ENCODE peak calls at places on chromosome 15, in five cellular contexts. U is WTC11, C is T follicular helper cell, T is EH, R is astrocyte. J is an unnamed sample.

GRCh38 chr15:29920515-29920914 is 98.2 kb upstream of the TJP1 start:
- DNase-seq in U (no peak), C (no peak), T (no peak), R (peak), J (no peak)

GRCh38 chr15:47715402-47715801 is 1.9 kb upstream of the SEMA6D start:
- DNase-seq in U (no peak), C (no peak), T (no peak), R (no peak), J (no peak)

GRCh38 chr15:89349212-89349558 is 14.6 kb upstream of the POLG start:
- DNase-seq in U (no peak), C (no peak), T (no peak), R (no peak), J (no peak)

GRCh38 chr15:41105348-41106334 is 10.4 kb downstream of the INO80 start:
- DNase-seq in U (no peak), C (no peak), T (no peak), R (no peak), J (no peak)

GRCh38 chr15:74022706-74023470 is 28.4 kb downstream of the PML start:
- DNase-seq in U (no peak), C (no peak), T (no peak), R (no peak), J (no peak)

GRCh38 chr15:101258238-101259144 is 6.6 kb upstream of the CHSY1 start:
- DNase-seq in U (peak), C (no peak), T (peak), R (peak), J (no peak)

GRCh38 chr15:50883903-50884302 is 24.6 kb upstream of the AP4E1 start:
- DNase-seq in U (no peak), C (no peak), T (peak), R (peak), J (no peak)

GRCh38 chr15:96325579-96326331 is 4.7 kb upstream of the NR2F2 start:
- DNase-seq in U (no peak), C (no peak), T (peak), R (peak), J (no peak)

GRCh38 chr15:59116141-59116540 is 11.2 kb downstream of the CCNB2 start:
- DNase-seq in U (no peak), C (no peak), T (peak), R (peak), J (no peak)

GRCh38 chr15:28021281-28022039 is 77.7 kb downstream of the OCA2 start:
- DNase-seq in U (peak), C (no peak), T (peak), R (peak), J (peak)

GRCh38 chr15:89090791-89091666 is 2.8 kb downstream of the ABHD2 start:
- DNase-seq in U (no peak), C (peak), T (peak), R (peak), J (no peak)

GRCh38 chr15:85312925-85313324 is 67.5 kb upstream of the AKAP13 start:
- DNase-seq in U (no peak), C (no peak), T (peak), R (no peak), J (no peak)

GRCh38 chr15:99704444-99704838 is 28.8 kb downstream of the LYSMD4 start:
- DNase-seq in U (no peak), C (no peak), T (peak), R (peak), J (peak)

GRCh38 chr15:80264031-80264430 is 12.0 kb upstream of the CTXND1 start:
- DNase-seq in U (no peak), C (no peak), T (peak), R (peak), J (no peak)

GRCh38 chr15:44501768-44502366 is 35.1 kb upstream of the EIF3J start:
- DNase-seq in U (no peak), C (no peak), T (peak), R (peak), J (peak)

GRCh38 chr15:57541805-57542504 is 49.7 kb upstream of the MYZAP start:
- DNase-seq in U (peak), C (no peak), T (peak), R (peak), J (no peak)

GRCh38 chr15:41894791-41895463 is 1.1 kb upstream of the SPTBN5 start:
- DNase-seq in U (no peak), C (peak), T (peak), R (peak), J (no peak)

GRCh38 chr15:45399381-45400212 is 21.3 kb upstream of the GATM start:
- DNase-seq in U (no peak), C (no peak), T (peak), R (peak), J (no peak)

GRCh38 chr15:63593705-63594671 is 3.2 kb upstream of the FBXL22 start:
- DNase-seq in U (no peak), C (no peak), T (no peak), R (no peak), J (no peak)

GRCh38 chr15:43258781-43259180 is 7.9 kb downstream of the TGM5 start:
- DNase-seq in U (no peak), C (no peak), T (no peak), R (no peak), J (no peak)

GRCh38 chr15:36449662-36450145 is 129.7 kb upstream of the CDIN1 start:
- DNase-seq in U (no peak), C (no peak), T (no peak), R (no peak), J (no peak)

GRCh38 chr15:92749172-92749571 is 93.6 kb upstream of the FAM174B start:
- DNase-seq in U (no peak), C (no peak), T (no peak), R (no peak), J (no peak)

GRCh38 chr15:87354661-87355410 is 901.7 kb downstream of the NTRK3 start:
- DNase-seq in U (no peak), C (no peak), T (peak), R (peak), J (no peak)

GRCh38 chr15:70266412-70267089 is 168.8 kb upstream of the TLE3 start:
- DNase-seq in U (no peak), C (no peak), T (no peak), R (peak), J (no peak)

GRCh38 chr15:63933522-63933921 is 99.8 kb upstream of the HERC1 start:
- DNase-seq in U (no peak), C (no peak), T (peak), R (no peak), J (no peak)

GRCh38 chr15:34241376-34242350 is 16.8 kb downstream of the EMC4 start:
- DNase-seq in U (no peak), C (no peak), T (peak), R (peak), J (no peak)

GRCh38 chr15:99151156-99151555 is 46.3 kb downstream of the SYNM start:
- DNase-seq in U (no peak), C (no peak), T (no peak), R (no peak), J (no peak)

GRCh38 chr15:57953874-57954273 is 111.6 kb downstream of the ALDH1A2 start:
- DNase-seq in U (no peak), C (no peak), T (no peak), R (no peak), J (no peak)

GRCh38 chr15:22259881-22260421 is 179.6 kb downstream of the OR4M2 start:
- DNase-seq in U (no peak), C (no peak), T (no peak), R (no peak), J (no peak)

GRCh38 chr15:63601727-63602185 is 4.6 kb downstream of the FBXL22 start:
- DNase-seq in U (no peak), C (no peak), T (no peak), R (no peak), J (no peak)

GRCh38 chr15:61195116-61196002 is 33.7 kb downstream of the RORA start:
- DNase-seq in U (no peak), C (no peak), T (peak), R (peak), J (no peak)

GRCh38 chr15:68382286-68383007 is 49.5 kb downstream of the ITGA11 start:
- DNase-seq in U (no peak), C (no peak), T (peak), R (peak), J (no peak)

J was measured in iPS DF 19.7.